ENCODE peak calls at places on chromosomes 12 and 14, in seven cellular contexts. G is left ventricle myocardium inferior, S is tibial nerve, C is heart right ventricle, T is right lobe of liver, R is mucosa of descending colon, Y is NT2/D1. Q is an unnamed sample.

GRCh38 chr12:4006743-4007142 is 133.5 kb upstream of the PARP11 start:
- DNase-seq in G (no peak), S (no peak), C (no peak), T (no peak), R (no peak), Y (no peak), Q (no peak)

GRCh38 chr12:120092531-120093335 is 23.8 kb downstream of the RAB35 start:
- DNase-seq in G (no peak), S (no peak), C (no peak), T (no peak), R (peak; percentile 18), Y (no peak), Q (no peak)

GRCh38 chr14:63205850-63206249 is 1.6 kb downstream of the RHOJ start:
- DNase-seq in G (no peak), S (no peak), C (no peak), T (no peak), R (no peak), Y (no peak), Q (no peak)

GRCh38 chr12:32545413-32545970 is 133.6 kb upstream of the DNM1L start:
- DNase-seq in G (no peak), S (no peak), C (no peak), T (no peak), R (no peak), Y (no peak), Q (no peak)

GRCh38 chr14:64611358-64612020 is 61.7 kb downstream of the PPP1R36 start:
- DNase-seq in G (no peak), S (no peak), C (no peak), T (no peak), R (no peak), Y (no peak), Q (no peak)

GRCh38 chr12:116466536-116466935 is 92.6 kb upstream of the MAP1LC3B2 start:
- DNase-seq in G (no peak), S (no peak), C (no peak), T (no peak), R (no peak), Y (no peak), Q (no peak)

GRCh38 chr12:121222847-121223246 is 12.9 kb downstream of the P2RX4 start:
- DNase-seq in G (no peak), S (no peak), C (no peak), T (no peak), R (peak; percentile 35), Y (no peak), Q (no peak)

GRCh38 chr14:54025661-54026060 is 69.0 kb upstream of the BMP4 start:
- DNase-seq in G (no peak), S (no peak), C (no peak), T (peak; percentile 19), R (no peak), Y (no peak), Q (no peak)

GRCh38 chr12:68304626-68305025 is 27.5 kb downstream of the MDM1 start:
- DNase-seq in G (no peak), S (no peak), C (no peak), T (no peak), R (no peak), Y (no peak), Q (no peak)

GRCh38 chr14:20262642-20263128 is 23.6 kb downstream of the OR11H4 start:
- DNase-seq in G (no peak), S (no peak), C (no peak), T (no peak), R (no peak), Y (no peak), Q (no peak)

GRCh38 chr14:72722201-72722785 is 171.6 kb downstream of the DPF3 start:
- DNase-seq in G (no peak), S (no peak), C (no peak), T (no peak), R (no peak), Y (no peak), Q (no peak)

GRCh38 chr12:88266851-88267360 is 124.8 kb downstream of the TMTC3 start:
- DNase-seq in G (no peak), S (no peak), C (no peak), T (no peak), R (no peak), Y (no peak), Q (no peak)

GRCh38 chr14:61498811-61499210 is 177.4 kb downstream of the PRKCH start:
- DNase-seq in G (no peak), S (no peak), C (no peak), T (no peak), R (no peak), Y (no peak), Q (no peak)

GRCh38 chr12:57340104-57340503 is 89.1 kb upstream of the STAC3 start:
- DNase-seq in G (peak; percentile 47), S (no peak), C (no peak), T (peak; percentile 53), R (no peak), Y (no peak), Q (no peak)

GRCh38 chr12:70842136-70842535 is 78.4 kb downstream of the PTPRR start:
- DNase-seq in G (no peak), S (no peak), C (no peak), T (no peak), R (no peak), Y (no peak), Q (no peak)

GRCh38 chr14:88005978-88006851 is 1.3 kb downstream of the GPR65 start:
- DNase-seq in G (no peak), S (no peak), C (no peak), T (no peak), R (no peak), Y (no peak), Q (no peak)

GRCh38 chr12:132027636-132028035 is 77.9 kb downstream of the EP400 start:
- DNase-seq in G (no peak), S (no peak), C (no peak), T (no peak), R (no peak), Y (no peak), Q (no peak)

GRCh38 chr12:68113644-68114043 is 45.9 kb downstream of the IFNG start:
- DNase-seq in G (no peak), S (no peak), C (no peak), T (no peak), R (no peak), Y (peak; percentile 6), Q (no peak)

GRCh38 chr12:114919479-114919878 is 235.5 kb upstream of the TBX3 start:
- DNase-seq in G (no peak), S (no peak), C (no peak), T (no peak), R (no peak), Y (no peak), Q (no peak)

GRCh38 chr12:116697305-116698130 is 40.4 kb downstream of the SPRING1 start:
- DNase-seq in G (peak; percentile 40), S (no peak), C (peak; percentile 38), T (no peak), R (no peak), Y (peak; percentile 56), Q (no peak)

GRCh38 chr12:22100952-22101748 is 55.1 kb downstream of the CMAS start:
- DNase-seq in G (no peak), S (no peak), C (no peak), T (no peak), R (no peak), Y (peak; percentile 90), Q (peak; percentile 18)

GRCh38 chr14:74793506-74794155 is 30.5 kb downstream of the YLPM1 start:
- DNase-seq in G (no peak), S (no peak), C (no peak), T (no peak), R (no peak), Y (no peak), Q (no peak)

GRCh38 chr12:3436496-3437060 is 54.4 kb upstream of the PRMT8 start:
- DNase-seq in G (no peak), S (no peak), C (no peak), T (peak; percentile 70), R (no peak), Y (no peak), Q (no peak)

GRCh38 chr12:45974883-45975282 is 15.5 kb downstream of the SCAF11 start:
- DNase-seq in G (no peak), S (no peak), C (no peak), T (no peak), R (no peak), Y (no peak), Q (no peak)
- H3K4me1 ChIP-seq in G (peaks cover 97% of the 10 kb centered on the region), S (peaks cover 10% of the 10 kb centered on the region), C (peaks cover 90% of the 10 kb centered on the region), T (no peaks in the 10 kb centered on the region), R (peaks cover 14% of the 10 kb centered on the region), Y (no peaks in the 10 kb centered on the region), Q (peaks cover 16% of the 10 kb centered on the region)

GRCh38 chr14:59127437-59127732 is 61.1 kb upstream of the DAAM1 start:
- DNase-seq in G (no peak), S (no peak), C (no peak), T (no peak), R (no peak), Y (no peak), Q (no peak)
- H3K4me1 ChIP-seq in G (peaks cover 9% of the 10 kb centered on the region), S (no peaks in the 10 kb centered on the region), C (no peaks in the 10 kb centered on the region), T (no peaks in the 10 kb centered on the region), R (no peaks in the 10 kb centered on the region), Y (no peaks in the 10 kb centered on the region), Q (no peaks in the 10 kb centered on the region)

DNA sequence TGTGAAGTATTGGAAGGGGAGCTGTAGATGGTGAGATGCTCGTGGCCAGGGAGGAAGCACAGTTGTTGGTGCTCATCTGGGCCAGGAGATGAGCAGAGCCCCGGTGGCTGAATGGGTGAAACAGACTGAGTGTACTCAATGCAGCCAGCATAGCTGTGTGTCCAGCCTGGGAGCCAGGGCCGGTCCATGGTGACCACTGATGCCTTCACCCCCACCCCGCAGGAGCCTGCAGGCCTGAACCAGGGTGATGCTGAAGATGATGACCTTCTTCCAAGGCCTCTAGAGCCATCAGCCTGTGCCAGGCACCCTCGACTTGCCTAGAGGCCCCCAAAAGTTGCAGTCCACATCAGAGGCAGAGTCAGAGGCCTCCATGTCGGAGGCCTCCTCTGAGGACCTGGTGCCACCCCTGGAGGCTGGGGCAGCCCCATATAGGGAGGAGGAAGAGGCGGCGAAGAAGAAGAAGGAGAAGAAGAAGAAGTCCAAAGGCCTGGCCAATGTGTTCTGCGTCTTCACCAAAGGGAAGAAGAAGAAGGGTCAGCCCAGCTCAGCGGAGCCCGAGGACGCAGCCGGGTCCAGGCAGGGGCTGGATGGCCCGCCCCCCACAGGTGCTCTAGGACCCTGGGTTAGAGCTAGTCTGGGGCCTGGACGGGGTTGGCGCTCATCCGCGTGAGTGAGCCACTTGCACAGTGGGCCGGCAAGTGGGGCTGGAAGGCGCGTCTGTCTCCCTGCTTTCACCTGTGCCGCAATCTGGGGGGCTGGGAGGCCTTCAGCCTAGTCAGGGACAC is 3.0 kb downstream of the TNFAIP2 start:
- DNase-seq in G (peak; percentile 18), S (no peak), C (no peak), T (no peak), R (peak; percentile 27), Y (no peak), Q (no peak)
- H3K4me1 ChIP-seq in G (peaks cover 96% of the 10 kb centered on the region), S (peaks cover 37% of the 10 kb centered on the region), C (peaks cover 56% of the 10 kb centered on the region), T (no peaks in the 10 kb centered on the region), R (peaks cover 34% of the 10 kb centered on the region), Y (peaks cover 21% of the 10 kb centered on the region), Q (peaks cover 51% of the 10 kb centered on the region)

DNA sequence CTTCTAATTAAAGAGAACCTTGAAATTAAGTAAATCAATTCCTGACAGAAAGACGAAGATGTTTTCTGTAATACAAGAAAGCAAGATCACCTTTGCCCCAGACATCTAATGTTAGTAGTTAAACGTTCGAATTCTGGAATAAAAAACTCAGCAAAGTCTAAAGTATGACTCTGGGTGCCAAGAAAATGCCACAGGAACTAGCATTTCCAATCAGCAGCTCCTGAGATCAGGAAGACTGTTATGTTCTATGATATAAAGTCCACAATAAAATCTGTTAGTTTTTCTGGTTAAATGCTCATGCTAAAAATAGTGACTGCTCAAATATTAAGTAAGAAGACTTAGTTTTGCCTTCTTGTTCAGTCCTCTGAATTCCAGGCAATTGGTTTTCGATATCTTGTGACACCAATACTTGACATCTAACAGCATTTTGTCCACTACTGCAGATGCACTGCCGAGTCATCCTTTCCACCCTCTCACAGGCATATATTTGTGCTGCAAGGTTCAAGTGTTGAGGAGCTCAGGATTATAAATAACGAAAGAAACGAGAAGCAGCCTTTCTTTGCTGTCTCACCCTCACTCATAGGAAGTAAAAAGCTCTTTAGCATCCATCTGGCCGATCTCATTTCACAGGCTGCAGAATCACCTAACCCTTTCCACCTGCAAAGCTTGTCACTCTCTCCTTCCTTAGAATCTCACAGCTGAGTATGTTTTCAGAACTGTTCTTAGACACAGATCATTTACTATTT is 32.0 kb downstream of the SSH1 start:
- DNase-seq in G (no peak), S (no peak), C (no peak), T (no peak), R (no peak), Y (no peak), Q (no peak)
- H3K4me1 ChIP-seq in G (peaks cover 99% of the 10 kb centered on the region), S (peaks cover 85% of the 10 kb centered on the region), C (peaks cover 96% of the 10 kb centered on the region), T (no peaks in the 10 kb centered on the region), R (peaks cover 15% of the 10 kb centered on the region), Y (peaks cover 11% of the 10 kb centered on the region), Q (peaks cover 59% of the 10 kb centered on the region)

Q was measured in Panc1.